ENCODE peak calls at places on chromosome 19, in four cellular contexts. One of them, this sample, is unnamed.
A peak's percentile ranks its signal among the peaks of the same experiment; 100 is the strongest.

GRCh38 chr19:33795370-33796163 is 1.1 kb upstream of the KCTD15 start:
- DNase-seq in kidney: peak; percentile 96
- DNase-seq in tibial artery: peak; percentile 87
- DNase-seq in lower lobe of right lung: peak; percentile 86
- DNase-seq in this sample: peak; percentile 82

GRCh38 chr19:33879818-33880575 is 83.3 kb downstream of the KCTD15 start:
- DNase-seq in lower lobe of right lung: no peak
- DNase-seq in tibial artery: no peak
- DNase-seq in kidney: peak; percentile 77
- DNase-seq in this sample: no peak

GRCh38 chr19:8526345-8527062 is 12.5 kb upstream of the ZNF414 start:
- DNase-seq in tibial artery: peak; percentile 93
- DNase-seq in lower lobe of right lung: peak; percentile 89
- DNase-seq in kidney: peak; percentile 96
- DNase-seq in this sample: no peak

GRCh38 chr19:21610787-21611186 is 105.4 kb downstream of the ZNF429 start:
- DNase-seq in kidney: no peak
- DNase-seq in tibial artery: no peak
- DNase-seq in lower lobe of right lung: no peak
- DNase-seq in this sample: no peak

GRCh38 chr19:35509018-35509652 is 4.3 kb downstream of the DMKN start:
- DNase-seq in tibial artery: no peak
- DNase-seq in kidney: peak; percentile 86
- DNase-seq in lower lobe of right lung: peak; percentile 84
- DNase-seq in this sample: peak; percentile 87

GRCh38 chr19:6210721-6211600 is 68.8 kb downstream of the MLLT1 start:
- DNase-seq in tibial artery: no peak
- DNase-seq in kidney: peak; percentile 64
- DNase-seq in lower lobe of right lung: peak; percentile 44
- DNase-seq in this sample: no peak

GRCh38 chr19:35879068-35879467 is 10.7 kb downstream of the APLP1 start:
- DNase-seq in lower lobe of right lung: no peak
- DNase-seq in tibial artery: no peak
- DNase-seq in kidney: no peak
- DNase-seq in this sample: no peak

GRCh38 chr19:15612342-15612741 is 2.7 kb upstream of the CYP4F8 start:
- DNase-seq in lower lobe of right lung: no peak
- DNase-seq in kidney: no peak
- DNase-seq in tibial artery: no peak
- DNase-seq in this sample: no peak

GRCh38 chr19:5341981-5342380 is 1.4 kb upstream of the PTPRS start:
- DNase-seq in tibial artery: no peak
- DNase-seq in lower lobe of right lung: no peak
- DNase-seq in kidney: no peak
- DNase-seq in this sample: no peak

GRCh38 chr19:29662604-29663404 is 2.5 kb upstream of the PLEKHF1 start:
- DNase-seq in kidney: peak; percentile 91
- DNase-seq in lower lobe of right lung: peak; percentile 22
- DNase-seq in tibial artery: peak; percentile 93
- DNase-seq in this sample: no peak

GRCh38 chr19:5048727-5049553 is 80.0 kb downstream of the KDM4B start:
- DNase-seq in tibial artery: peak; percentile 87
- DNase-seq in kidney: no peak
- DNase-seq in lower lobe of right lung: no peak
- DNase-seq in this sample: no peak

GRCh38 chr19:50275577-50276368 is 53.4 kb downstream of the KCNC3 start:
- DNase-seq in kidney: no peak
- DNase-seq in lower lobe of right lung: no peak
- DNase-seq in tibial artery: no peak
- DNase-seq in this sample: no peak

GRCh38 chr19:9289231-9289884 is 20.3 kb downstream of the ZNF699 start:
- DNase-seq in lower lobe of right lung: no peak
- DNase-seq in kidney: no peak
- DNase-seq in tibial artery: no peak
- DNase-seq in this sample: no peak

GRCh38 chr19:15300533-15301194 is 31.7 kb downstream of the BRD4 start:
- DNase-seq in lower lobe of right lung: no peak
- DNase-seq in kidney: no peak
- DNase-seq in tibial artery: no peak
- DNase-seq in this sample: no peak

GRCh38 chr19:55173717-55174409 is 6.2 kb downstream of the SYT5 start:
- DNase-seq in tibial artery: no peak
- DNase-seq in lower lobe of right lung: no peak
- DNase-seq in kidney: no peak
- DNase-seq in this sample: no peak

GRCh38 chr19:8269724-8270123 is 38.4 kb downstream of the CD320 start:
- DNase-seq in tibial artery: no peak
- DNase-seq in kidney: no peak
- DNase-seq in lower lobe of right lung: no peak
- DNase-seq in this sample: no peak

GRCh38 chr19:47601180-47601904 is 7.6 kb upstream of the BICRA start:
- DNase-seq in kidney: no peak
- DNase-seq in tibial artery: no peak
- DNase-seq in lower lobe of right lung: no peak
- DNase-seq in this sample: no peak

GRCh38 chr19:2613507-2614295 is 88.8 kb downstream of the GNG7 start:
- DNase-seq in lower lobe of right lung: peak; percentile 68
- DNase-seq in tibial artery: peak; percentile 73
- DNase-seq in kidney: peak; percentile 84
- DNase-seq in this sample: peak; percentile 74

GRCh38 chr19:4707956-4708650 is 15.5 kb downstream of the DPP9 start:
- DNase-seq in kidney: no peak
- DNase-seq in tibial artery: no peak
- DNase-seq in lower lobe of right lung: no peak
- DNase-seq in this sample: no peak

GRCh38 chr19:2820112-2820702 is 539 bp downstream of the ZNF554 start:
- DNase-seq in lower lobe of right lung: peak; percentile 50
- DNase-seq in tibial artery: no peak
- DNase-seq in kidney: no peak
- DNase-seq in this sample: peak; percentile 52

GRCh38 chr19:2461751-2462634 is 5.2 kb upstream of the LMNB2 start:
- DNase-seq in kidney: peak; percentile 81
- DNase-seq in lower lobe of right lung: peak; percentile 58
- DNase-seq in tibial artery: peak; percentile 68
- DNase-seq in this sample: peak; percentile 92

GRCh38 chr19:55319786-55320185 is 5.4 kb downstream of the TMEM150B start:
- DNase-seq in kidney: peak; percentile 78
- DNase-seq in lower lobe of right lung: no peak
- DNase-seq in tibial artery: no peak
- DNase-seq in this sample: no peak

GRCh38 chr19:10683064-10683426 is 18.2 kb upstream of the QTRT1 start:
- DNase-seq in kidney: no peak
- DNase-seq in tibial artery: no peak
- DNase-seq in lower lobe of right lung: no peak
- DNase-seq in this sample: no peak

GRCh38 chr19:56132316-56132822 is 8.7 kb upstream of the ZNF444 start:
- DNase-seq in tibial artery: no peak
- DNase-seq in lower lobe of right lung: peak; percentile 69
- DNase-seq in kidney: no peak
- DNase-seq in this sample: no peak

GRCh38 chr19:14167594-14168138 is 31.3 kb upstream of the ASF1B start:
- DNase-seq in lower lobe of right lung: no peak
- DNase-seq in tibial artery: no peak
- DNase-seq in kidney: no peak
- DNase-seq in this sample: no peak

DNA sequence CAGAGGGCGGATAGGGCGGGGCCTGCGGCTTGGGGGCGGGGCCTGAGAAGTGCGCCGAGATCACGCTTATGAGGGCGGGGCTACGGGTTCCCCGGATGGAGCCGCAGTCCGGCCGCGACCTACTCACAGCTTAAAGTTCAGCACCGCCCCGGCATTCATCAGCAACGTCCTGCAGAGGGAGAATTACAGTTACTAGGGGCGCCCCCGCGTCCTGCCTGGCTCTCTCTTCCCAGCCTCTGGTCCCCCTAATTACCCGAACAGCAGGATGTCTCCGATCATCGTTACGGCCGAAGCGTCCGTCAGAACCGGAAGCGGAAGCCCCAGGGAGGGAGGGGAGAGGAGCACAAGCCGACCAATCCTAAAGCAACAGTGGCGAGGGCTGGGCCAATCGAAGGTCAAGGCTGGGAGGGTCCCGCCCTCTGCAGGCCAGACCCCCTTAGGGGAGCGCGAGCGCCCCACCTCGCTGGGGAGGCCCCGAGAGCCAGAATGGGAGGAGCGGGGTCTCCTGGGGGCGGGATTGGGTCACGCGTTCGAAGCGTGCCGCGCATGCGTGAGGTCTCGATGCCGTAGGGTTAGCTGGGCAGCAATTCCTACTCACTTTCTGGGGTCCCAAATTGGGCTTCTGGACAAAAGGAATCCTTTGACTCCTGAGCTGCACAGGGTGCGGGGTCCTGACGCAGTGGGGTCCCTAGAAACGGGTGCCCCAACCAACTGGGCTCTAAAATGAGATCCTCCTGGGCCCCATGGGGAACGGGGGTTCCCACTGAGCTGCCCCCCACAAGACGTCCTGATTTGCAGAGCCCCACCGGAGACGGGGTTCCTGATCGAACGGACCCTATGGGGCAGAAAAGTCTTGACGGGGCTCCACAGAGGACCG is at the start of gene SMIM7:
- DNase-seq in lower lobe of right lung: peak; percentile 98
- DNase-seq in kidney: peak; percentile 100
- DNase-seq in tibial artery: peak; percentile 99
- DNase-seq in this sample: peak; percentile 99
- TF ChIP-seq CTCF in lower lobe of right lung: peak; percentile 34
- TF ChIP-seq CTCF in kidney: no peak
- TF ChIP-seq CTCF in tibial artery: no peak
- TF ChIP-seq CTCF in this sample: no peak

GRCh38 chr19:31356587-31357314 is 7.5 kb upstream of the TSHZ3 start:
- DNase-seq in lower lobe of right lung: peak; percentile 64
- DNase-seq in tibial artery: no peak
- DNase-seq in kidney: no peak
- DNase-seq in this sample: no peak
- TF ChIP-seq CTCF in lower lobe of right lung: peak; percentile 49
- TF ChIP-seq CTCF in tibial artery: no peak
- TF ChIP-seq CTCF in kidney: peak; percentile 10
- TF ChIP-seq CTCF in this sample: no peak

DNA sequence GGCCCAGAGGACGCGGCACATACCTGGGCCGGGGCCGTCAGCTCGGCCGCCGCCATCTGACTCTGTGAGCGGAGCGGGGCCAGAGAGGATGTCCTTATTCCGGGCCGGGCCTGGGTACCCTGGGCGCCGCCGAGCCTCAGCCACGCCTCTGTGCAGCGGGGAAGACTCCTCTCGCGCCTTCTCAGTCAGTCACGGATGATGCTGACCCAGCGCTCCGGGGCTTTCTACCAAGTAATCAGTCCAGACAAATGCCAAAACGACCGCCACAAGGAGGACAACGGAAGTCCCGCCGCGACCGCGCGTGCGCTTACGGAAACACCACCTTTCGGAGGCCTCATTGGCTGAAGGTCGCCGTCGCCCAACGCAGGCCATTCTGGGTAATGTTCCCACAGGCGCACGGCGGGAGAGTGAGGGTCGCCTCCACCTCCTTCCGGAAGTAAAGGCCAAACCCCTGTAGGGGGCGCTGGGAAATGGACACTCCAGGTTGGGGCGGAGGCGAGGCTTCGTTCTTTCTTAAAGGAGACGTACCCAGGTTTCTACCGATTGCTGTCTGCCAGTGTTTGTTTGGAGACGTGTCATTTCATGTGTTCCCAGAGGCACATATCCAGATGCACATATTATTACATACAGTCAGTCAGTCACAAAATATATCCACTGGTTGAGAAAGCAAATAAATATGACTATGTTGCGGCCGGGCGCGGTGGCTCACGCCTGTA is at the start of gene ZNF256:
- DNase-seq in kidney: peak; percentile 98
- DNase-seq in lower lobe of right lung: peak; percentile 94
- DNase-seq in tibial artery: peak; percentile 96
- DNase-seq in this sample: peak; percentile 95
- TF ChIP-seq CTCF in kidney: peak; percentile 57
- TF ChIP-seq CTCF in lower lobe of right lung: peak; percentile 62
- TF ChIP-seq CTCF in tibial artery: peak; percentile 57
- TF ChIP-seq CTCF in this sample: peak; percentile 33

GRCh38 chr19:1363599-1363998 is 20.1 kb upstream of the NDUFS7 start:
- DNase-seq in tibial artery: no peak
- DNase-seq in lower lobe of right lung: no peak
- DNase-seq in kidney: no peak
- DNase-seq in this sample: peak; percentile 46

GRCh38 chr19:1365964-1366695 is 17.6 kb upstream of the NDUFS7 start:
- DNase-seq in tibial artery: no peak
- DNase-seq in kidney: no peak
- DNase-seq in lower lobe of right lung: no peak
- DNase-seq in this sample: no peak

GRCh38 chr19:1362385-1363257 is 21.1 kb upstream of the NDUFS7 start:
- DNase-seq in lower lobe of right lung: no peak
- DNase-seq in tibial artery: no peak
- DNase-seq in kidney: no peak
- DNase-seq in this sample: peak; percentile 54

GRCh38 chr19:1365306-1365963 is 18.3 kb upstream of the NDUFS7 start:
- DNase-seq in tibial artery: no peak
- DNase-seq in lower lobe of right lung: no peak
- DNase-seq in kidney: no peak
- DNase-seq in this sample: no peak

GRCh38 chr19:1364070-1364719 is 19.5 kb upstream of the NDUFS7 start:
- DNase-seq in lower lobe of right lung: no peak
- DNase-seq in tibial artery: no peak
- DNase-seq in kidney: no peak
- DNase-seq in this sample: peak; percentile 71
- TF ChIP-seq CTCF in lower lobe of right lung: no peak
- TF ChIP-seq CTCF in tibial artery: no peak
- TF ChIP-seq CTCF in kidney: no peak
- TF ChIP-seq CTCF in this sample: no peak

GRCh38 chr19:38441660-38442348 is 8.3 kb downstream of the RYR1 start:
- DNase-seq in tibial artery: no peak
- DNase-seq in kidney: no peak
- DNase-seq in lower lobe of right lung: no peak
- DNase-seq in this sample: peak; percentile 74
- TF ChIP-seq CTCF in tibial artery: no peak
- TF ChIP-seq CTCF in kidney: no peak
- TF ChIP-seq CTCF in lower lobe of right lung: no peak
- TF ChIP-seq CTCF in this sample: peak; percentile 29